ENCODE peak calls at places on chromosomes 16 and 17, in four cellular contexts. One of them, this sample, is unnamed.

GRCh38 chr16:54422569-54422978 is 136.0 kb upstream of the IRX3 start:
- DNase-seq in ACHN: no peak
- DNase-seq in NCI-H774: no peak
- DNase-seq in HS-27A: no peak
- DNase-seq in this sample: no peak

GRCh38 chr17:63834431-63835166 is 7.1 kb upstream of the FTSJ3 start:
- DNase-seq in ACHN: peak; percentile 84
- DNase-seq in NCI-H774: no peak
- DNase-seq in HS-27A: no peak
- DNase-seq in this sample: no peak

GRCh38 chr17:71213936-71214335 is 906.9 kb upstream of the SOX9 start:
- DNase-seq in ACHN: no peak
- DNase-seq in NCI-H774: no peak
- DNase-seq in HS-27A: no peak
- DNase-seq in this sample: no peak

GRCh38 chr17:56110463-56111138 is 42.7 kb upstream of the ANKFN1 start:
- DNase-seq in ACHN: no peak
- DNase-seq in NCI-H774: no peak
- DNase-seq in HS-27A: no peak
- DNase-seq in this sample: no peak

GRCh38 chr16:60337671-60338070 is 1603.6 kb upstream of the GOT2 start:
- DNase-seq in ACHN: no peak
- DNase-seq in NCI-H774: no peak
- DNase-seq in HS-27A: no peak
- DNase-seq in this sample: no peak

GRCh38 chr17:44672479-44673093 is 16.3 kb downstream of the MEIOC start:
- DNase-seq in ACHN: peak; percentile 42
- DNase-seq in NCI-H774: no peak
- DNase-seq in HS-27A: no peak
- DNase-seq in this sample: no peak

GRCh38 chr16:49462989-49463371 is 89.4 kb downstream of the C16orf78 start:
- DNase-seq in ACHN: no peak
- DNase-seq in NCI-H774: peak; percentile 61
- DNase-seq in HS-27A: no peak
- DNase-seq in this sample: no peak

GRCh38 chr17:77315551-77316190 is 174.9 kb downstream of the SEC14L1 start:
- DNase-seq in ACHN: peak; percentile 18
- DNase-seq in NCI-H774: no peak
- DNase-seq in HS-27A: no peak
- DNase-seq in this sample: peak; percentile 84

GRCh38 chr17:57048096-57048495 is 37.0 kb upstream of the AKAP1 start:
- DNase-seq in ACHN: no peak
- DNase-seq in NCI-H774: no peak
- DNase-seq in HS-27A: no peak
- DNase-seq in this sample: no peak

GRCh38 chr16:64455275-64455674 is 666.6 kb downstream of the CDH11 start:
- DNase-seq in ACHN: peak; percentile 61
- DNase-seq in NCI-H774: no peak
- DNase-seq in HS-27A: no peak
- DNase-seq in this sample: no peak

GRCh38 chr17:35630530-35631148 is 43.5 kb downstream of the AP2B1 start:
- DNase-seq in ACHN: peak; percentile 29
- DNase-seq in NCI-H774: no peak
- DNase-seq in HS-27A: no peak
- DNase-seq in this sample: no peak

GRCh38 chr16:78461087-78461486 is 361.6 kb downstream of the WWOX start:
- DNase-seq in ACHN: no peak
- DNase-seq in NCI-H774: no peak
- DNase-seq in HS-27A: no peak
- DNase-seq in this sample: no peak

GRCh38 chr16:72739577-72739976 is 308.4 kb downstream of the ZFHX3 start:
- DNase-seq in ACHN: peak; percentile 56
- DNase-seq in NCI-H774: no peak
- DNase-seq in HS-27A: peak; percentile 36
- DNase-seq in this sample: no peak

GRCh38 chr17:80890551-80890930 is 101.1 kb upstream of the CHMP6 start:
- DNase-seq in ACHN: no peak
- DNase-seq in NCI-H774: no peak
- DNase-seq in HS-27A: no peak
- DNase-seq in this sample: no peak

GRCh38 chr17:57403241-57403640 is 146.9 kb downstream of the MSI2 start:
- DNase-seq in ACHN: no peak
- DNase-seq in NCI-H774: no peak
- DNase-seq in HS-27A: no peak
- DNase-seq in this sample: no peak

GRCh38 chr17:82713015-82713723 is 3.3 kb upstream of the FN3KRP start:
- DNase-seq in ACHN: no peak
- DNase-seq in NCI-H774: no peak
- DNase-seq in HS-27A: no peak
- DNase-seq in this sample: no peak

GRCh38 chr17:75831032-75831567 is 13.1 kb downstream of the UNC13D start:
- DNase-seq in ACHN: no peak
- DNase-seq in NCI-H774: no peak
- DNase-seq in HS-27A: no peak
- DNase-seq in this sample: no peak

GRCh38 chr17:4998666-4999428 is 1.1 kb downstream of the KIF1C start:
- DNase-seq in ACHN: no peak
- DNase-seq in NCI-H774: no peak
- DNase-seq in HS-27A: no peak
- DNase-seq in this sample: no peak

GRCh38 chr16:12458591-12459400 is 344.9 kb downstream of the CPPED1 start:
- DNase-seq in ACHN: no peak
- DNase-seq in NCI-H774: no peak
- DNase-seq in HS-27A: no peak
- DNase-seq in this sample: peak; percentile 81

GRCh38 chr16:77637939-77638338 is 84.4 kb upstream of the NUDT7 start:
- DNase-seq in ACHN: no peak
- DNase-seq in NCI-H774: no peak
- DNase-seq in HS-27A: no peak
- DNase-seq in this sample: no peak

GRCh38 chr17:29069526-29070041 is 26.6 kb downstream of the PIPOX start:
- DNase-seq in ACHN: peak; percentile 86
- DNase-seq in NCI-H774: no peak
- DNase-seq in HS-27A: no peak
- DNase-seq in this sample: no peak

GRCh38 chr16:1667916-1668315 is 10.2 kb upstream of the JPT2 start:
- DNase-seq in ACHN: no peak
- DNase-seq in NCI-H774: no peak
- DNase-seq in HS-27A: no peak
- DNase-seq in this sample: no peak

GRCh38 chr17:72152392-72152727 is 31.5 kb downstream of the SOX9 start:
- DNase-seq in ACHN: no peak
- DNase-seq in NCI-H774: no peak
- DNase-seq in HS-27A: no peak
- DNase-seq in this sample: no peak

GRCh38 chr16:66168777-66169176 is 197.7 kb upstream of the CDH5 start:
- DNase-seq in ACHN: no peak
- DNase-seq in NCI-H774: no peak
- DNase-seq in HS-27A: no peak
- DNase-seq in this sample: no peak

GRCh38 chr16:75472908-75473877 is 8.7 kb upstream of the TMEM170A start:
- DNase-seq in ACHN: no peak
- DNase-seq in NCI-H774: no peak
- DNase-seq in HS-27A: no peak
- DNase-seq in this sample: no peak

GRCh38 chr17:79075433-79075805 is 795 bp downstream of the ENGASE start:
- DNase-seq in ACHN: peak; percentile 22
- DNase-seq in NCI-H774: no peak
- DNase-seq in HS-27A: no peak
- DNase-seq in this sample: peak; percentile 71

GRCh38 chr17:15237106-15237425 is 28.1 kb downstream of the PMP22 start:
- DNase-seq in ACHN: no peak
- DNase-seq in NCI-H774: no peak
- DNase-seq in HS-27A: no peak
- DNase-seq in this sample: no peak

GRCh38 chr17:50684288-50684611 is 23.5 kb downstream of the ANKRD40 start:
- DNase-seq in ACHN: no peak
- DNase-seq in NCI-H774: no peak
- DNase-seq in HS-27A: no peak
- DNase-seq in this sample: no peak

GRCh38 chr17:37755455-37755854 is 10.6 kb upstream of the HNF1B start:
- DNase-seq in ACHN: no peak
- DNase-seq in NCI-H774: no peak
- DNase-seq in HS-27A: no peak
- DNase-seq in this sample: no peak

GRCh38 chr16:1834096-1834495 is 7.1 kb downstream of the FAHD1 start:
- DNase-seq in ACHN: no peak
- DNase-seq in NCI-H774: no peak
- DNase-seq in HS-27A: no peak
- DNase-seq in this sample: no peak

GRCh38 chr17:60359415-60359814 is 32.5 kb downstream of the USP32 start:
- DNase-seq in ACHN: no peak
- DNase-seq in NCI-H774: no peak
- DNase-seq in HS-27A: no peak
- DNase-seq in this sample: no peak

GRCh38 chr16:8109510-8110369 is 480.6 kb downstream of the TMEM114 start:
- DNase-seq in ACHN: no peak
- DNase-seq in NCI-H774: no peak
- DNase-seq in HS-27A: no peak
- DNase-seq in this sample: no peak

This sample was measured in cardiac septum.